ENCODE peak calls at places on chromosomes 12 and 14, in eight cellular contexts. One of them, this sample, is unnamed.
A peak's percentile ranks its signal among the peaks of the same experiment; 100 is the strongest.

GRCh38 chr14:101959277-101959676 is 5.1 kb upstream of the DYNC1H1 start:
- DNase-seq in T-cell: no peak
- DNase-seq in NCI-H524 treated with DMSO at 0.1 percent for 48 hours: no peak
- DNase-seq in fibroblast of mammary gland: peak; percentile 37
- DNase-seq in naive thymus-derived CD4-positive, alpha-beta T cell: no peak
- DNase-seq in A549: no peak
- DNase-seq in activated CD8-positive, alpha-beta memory T cell treated with anti-CD3 and anti-CD28 coated beads for 1 hour: no peak
- DNase-seq in EL: no peak
- DNase-seq in this sample: no peak

GRCh38 chr12:71477609-71478008 is 38.0 kb downstream of the LGR5 start:
- DNase-seq in T-cell: no peak
- DNase-seq in NCI-H524 treated with DMSO at 0.1 percent for 48 hours: no peak
- DNase-seq in fibroblast of mammary gland: no peak
- DNase-seq in naive thymus-derived CD4-positive, alpha-beta T cell: no peak
- DNase-seq in A549: no peak
- DNase-seq in activated CD8-positive, alpha-beta memory T cell treated with anti-CD3 and anti-CD28 coated beads for 1 hour: no peak
- DNase-seq in EL: peak; percentile 7
- DNase-seq in this sample: no peak

GRCh38 chr12:67651380-67651695 is 2.8 kb downstream of the DYRK2 start:
- DNase-seq in T-cell: peak; percentile 29
- DNase-seq in NCI-H524 treated with DMSO at 0.1 percent for 48 hours: no peak
- DNase-seq in fibroblast of mammary gland: peak; percentile 62
- DNase-seq in naive thymus-derived CD4-positive, alpha-beta T cell: peak; percentile 51
- DNase-seq in A549: peak; percentile 18
- DNase-seq in activated CD8-positive, alpha-beta memory T cell treated with anti-CD3 and anti-CD28 coated beads for 1 hour: no peak
- DNase-seq in EL: peak; percentile 53
- DNase-seq in this sample: no peak

GRCh38 chr12:6841139-6841515 is 402 bp downstream of the GNB3 start:
- DNase-seq in T-cell: no peak
- DNase-seq in NCI-H524 treated with DMSO at 0.1 percent for 48 hours: no peak
- DNase-seq in fibroblast of mammary gland: no peak
- DNase-seq in naive thymus-derived CD4-positive, alpha-beta T cell: no peak
- DNase-seq in A549: no peak
- DNase-seq in activated CD8-positive, alpha-beta memory T cell treated with anti-CD3 and anti-CD28 coated beads for 1 hour: no peak
- DNase-seq in EL: no peak
- DNase-seq in this sample: no peak

GRCh38 chr12:32533971-32534590 is 134.7 kb downstream of the FGD4 start:
- DNase-seq in T-cell: no peak
- DNase-seq in NCI-H524 treated with DMSO at 0.1 percent for 48 hours: no peak
- DNase-seq in fibroblast of mammary gland: peak; percentile 97
- DNase-seq in naive thymus-derived CD4-positive, alpha-beta T cell: no peak
- DNase-seq in A549: peak; percentile 61
- DNase-seq in activated CD8-positive, alpha-beta memory T cell treated with anti-CD3 and anti-CD28 coated beads for 1 hour: no peak
- DNase-seq in EL: peak; percentile 93
- DNase-seq in this sample: peak; percentile 27

GRCh38 chr12:103093499-103094106 is 136.1 kb downstream of the ASCL1 start:
- DNase-seq in T-cell: no peak
- DNase-seq in NCI-H524 treated with DMSO at 0.1 percent for 48 hours: no peak
- DNase-seq in fibroblast of mammary gland: no peak
- DNase-seq in naive thymus-derived CD4-positive, alpha-beta T cell: no peak
- DNase-seq in A549: no peak
- DNase-seq in activated CD8-positive, alpha-beta memory T cell treated with anti-CD3 and anti-CD28 coated beads for 1 hour: no peak
- DNase-seq in EL: no peak
- DNase-seq in this sample: no peak

GRCh38 chr14:39912192-39913100 is 480.2 kb upstream of the FBXO33 start:
- DNase-seq in T-cell: no peak
- DNase-seq in NCI-H524 treated with DMSO at 0.1 percent for 48 hours: no peak
- DNase-seq in fibroblast of mammary gland: no peak
- DNase-seq in naive thymus-derived CD4-positive, alpha-beta T cell: no peak
- DNase-seq in A549: no peak
- DNase-seq in activated CD8-positive, alpha-beta memory T cell treated with anti-CD3 and anti-CD28 coated beads for 1 hour: no peak
- DNase-seq in EL: no peak
- DNase-seq in this sample: no peak

GRCh38 chr14:90715993-90716392 is 100.2 kb downstream of the TTC7B start:
- DNase-seq in T-cell: no peak
- DNase-seq in NCI-H524 treated with DMSO at 0.1 percent for 48 hours: no peak
- DNase-seq in fibroblast of mammary gland: no peak
- DNase-seq in naive thymus-derived CD4-positive, alpha-beta T cell: no peak
- DNase-seq in A549: no peak
- DNase-seq in activated CD8-positive, alpha-beta memory T cell treated with anti-CD3 and anti-CD28 coated beads for 1 hour: no peak
- DNase-seq in EL: no peak
- DNase-seq in this sample: no peak

GRCh38 chr12:124995200-124995961 is 1.9 kb downstream of the BRI3BP start:
- DNase-seq in T-cell: no peak
- DNase-seq in NCI-H524 treated with DMSO at 0.1 percent for 48 hours: no peak
- DNase-seq in fibroblast of mammary gland: no peak
- DNase-seq in naive thymus-derived CD4-positive, alpha-beta T cell: no peak
- DNase-seq in A549: no peak
- DNase-seq in activated CD8-positive, alpha-beta memory T cell treated with anti-CD3 and anti-CD28 coated beads for 1 hour: no peak
- DNase-seq in EL: no peak
- DNase-seq in this sample: no peak

GRCh38 chr14:75570797-75571196 is 7.6 kb upstream of the FLVCR2 start:
- DNase-seq in T-cell: no peak
- DNase-seq in NCI-H524 treated with DMSO at 0.1 percent for 48 hours: no peak
- DNase-seq in fibroblast of mammary gland: no peak
- DNase-seq in naive thymus-derived CD4-positive, alpha-beta T cell: no peak
- DNase-seq in A549: no peak
- DNase-seq in activated CD8-positive, alpha-beta memory T cell treated with anti-CD3 and anti-CD28 coated beads for 1 hour: no peak
- DNase-seq in EL: no peak
- DNase-seq in this sample: no peak

GRCh38 chr12:77537648-77538047 is 293.0 kb upstream of the NAV3 start:
- DNase-seq in T-cell: no peak
- DNase-seq in NCI-H524 treated with DMSO at 0.1 percent for 48 hours: no peak
- DNase-seq in fibroblast of mammary gland: peak; percentile 57
- DNase-seq in naive thymus-derived CD4-positive, alpha-beta T cell: no peak
- DNase-seq in A549: no peak
- DNase-seq in activated CD8-positive, alpha-beta memory T cell treated with anti-CD3 and anti-CD28 coated beads for 1 hour: no peak
- DNase-seq in EL: no peak
- DNase-seq in this sample: no peak

GRCh38 chr12:124718458-124718857 is 145.2 kb downstream of the SCARB1 start:
- DNase-seq in T-cell: no peak
- DNase-seq in NCI-H524 treated with DMSO at 0.1 percent for 48 hours: no peak
- DNase-seq in fibroblast of mammary gland: no peak
- DNase-seq in naive thymus-derived CD4-positive, alpha-beta T cell: no peak
- DNase-seq in A549: no peak
- DNase-seq in activated CD8-positive, alpha-beta memory T cell treated with anti-CD3 and anti-CD28 coated beads for 1 hour: no peak
- DNase-seq in EL: no peak
- DNase-seq in this sample: no peak

GRCh38 chr14:26589998-26590397 is 7.8 kb downstream of the NOVA1 start:
- DNase-seq in T-cell: no peak
- DNase-seq in NCI-H524 treated with DMSO at 0.1 percent for 48 hours: no peak
- DNase-seq in fibroblast of mammary gland: no peak
- DNase-seq in naive thymus-derived CD4-positive, alpha-beta T cell: no peak
- DNase-seq in A549: no peak
- DNase-seq in activated CD8-positive, alpha-beta memory T cell treated with anti-CD3 and anti-CD28 coated beads for 1 hour: no peak
- DNase-seq in EL: no peak
- DNase-seq in this sample: no peak

GRCh38 chr14:55425091-55425490 is 13.5 kb upstream of the ATG14 start:
- DNase-seq in T-cell: no peak
- DNase-seq in NCI-H524 treated with DMSO at 0.1 percent for 48 hours: no peak
- DNase-seq in fibroblast of mammary gland: no peak
- DNase-seq in naive thymus-derived CD4-positive, alpha-beta T cell: no peak
- DNase-seq in A549: no peak
- DNase-seq in activated CD8-positive, alpha-beta memory T cell treated with anti-CD3 and anti-CD28 coated beads for 1 hour: no peak
- DNase-seq in EL: peak; percentile 15
- DNase-seq in this sample: no peak

GRCh38 chr12:119679081-119679480 is 11.1 kb downstream of the PRKAB1 start:
- DNase-seq in T-cell: no peak
- DNase-seq in NCI-H524 treated with DMSO at 0.1 percent for 48 hours: no peak
- DNase-seq in fibroblast of mammary gland: no peak
- DNase-seq in naive thymus-derived CD4-positive, alpha-beta T cell: no peak
- DNase-seq in A549: no peak
- DNase-seq in activated CD8-positive, alpha-beta memory T cell treated with anti-CD3 and anti-CD28 coated beads for 1 hour: no peak
- DNase-seq in EL: no peak
- DNase-seq in this sample: no peak

GRCh38 chr14:95359974-95360826 is 40.5 kb upstream of the CLMN start:
- DNase-seq in T-cell: no peak
- DNase-seq in NCI-H524 treated with DMSO at 0.1 percent for 48 hours: no peak
- DNase-seq in fibroblast of mammary gland: no peak
- DNase-seq in naive thymus-derived CD4-positive, alpha-beta T cell: no peak
- DNase-seq in A549: no peak
- DNase-seq in activated CD8-positive, alpha-beta memory T cell treated with anti-CD3 and anti-CD28 coated beads for 1 hour: no peak
- DNase-seq in EL: no peak
- DNase-seq in this sample: peak; percentile 42

GRCh38 chr12:63795032-63795687 is 15.5 kb downstream of the RXYLT1 start:
- DNase-seq in T-cell: no peak
- DNase-seq in NCI-H524 treated with DMSO at 0.1 percent for 48 hours: no peak
- DNase-seq in fibroblast of mammary gland: no peak
- DNase-seq in naive thymus-derived CD4-positive, alpha-beta T cell: no peak
- DNase-seq in A549: no peak
- DNase-seq in activated CD8-positive, alpha-beta memory T cell treated with anti-CD3 and anti-CD28 coated beads for 1 hour: no peak
- DNase-seq in EL: no peak
- DNase-seq in this sample: no peak

GRCh38 chr12:121162384-121162783 is 29.7 kb downstream of the P2RX7 start:
- DNase-seq in T-cell: no peak
- DNase-seq in NCI-H524 treated with DMSO at 0.1 percent for 48 hours: no peak
- DNase-seq in fibroblast of mammary gland: no peak
- DNase-seq in naive thymus-derived CD4-positive, alpha-beta T cell: no peak
- DNase-seq in A549: no peak
- DNase-seq in activated CD8-positive, alpha-beta memory T cell treated with anti-CD3 and anti-CD28 coated beads for 1 hour: no peak
- DNase-seq in EL: no peak
- DNase-seq in this sample: no peak

GRCh38 chr12:54428050-54429013 is 9.3 kb upstream of the ITGA5 start:
- DNase-seq in T-cell: no peak
- DNase-seq in NCI-H524 treated with DMSO at 0.1 percent for 48 hours: no peak
- DNase-seq in fibroblast of mammary gland: peak; percentile 97
- DNase-seq in naive thymus-derived CD4-positive, alpha-beta T cell: no peak
- DNase-seq in A549: no peak
- DNase-seq in activated CD8-positive, alpha-beta memory T cell treated with anti-CD3 and anti-CD28 coated beads for 1 hour: no peak
- DNase-seq in EL: peak; percentile 93
- DNase-seq in this sample: no peak

GRCh38 chr12:72330291-72330690 is 58.1 kb downstream of the TRHDE start:
- DNase-seq in T-cell: no peak
- DNase-seq in NCI-H524 treated with DMSO at 0.1 percent for 48 hours: no peak
- DNase-seq in fibroblast of mammary gland: peak; percentile 0
- DNase-seq in naive thymus-derived CD4-positive, alpha-beta T cell: no peak
- DNase-seq in A549: no peak
- DNase-seq in activated CD8-positive, alpha-beta memory T cell treated with anti-CD3 and anti-CD28 coated beads for 1 hour: no peak
- DNase-seq in EL: peak; percentile 72
- DNase-seq in this sample: no peak

GRCh38 chr12:77493769-77494168 is 336.9 kb upstream of the NAV3 start:
- DNase-seq in T-cell: no peak
- DNase-seq in NCI-H524 treated with DMSO at 0.1 percent for 48 hours: no peak
- DNase-seq in fibroblast of mammary gland: peak; percentile 1
- DNase-seq in naive thymus-derived CD4-positive, alpha-beta T cell: no peak
- DNase-seq in A549: no peak
- DNase-seq in activated CD8-positive, alpha-beta memory T cell treated with anti-CD3 and anti-CD28 coated beads for 1 hour: no peak
- DNase-seq in EL: no peak
- DNase-seq in this sample: no peak

GRCh38 chr14:102732924-102733323 is 44.3 kb upstream of the TRAF3 start:
- DNase-seq in T-cell: no peak
- DNase-seq in NCI-H524 treated with DMSO at 0.1 percent for 48 hours: no peak
- DNase-seq in fibroblast of mammary gland: no peak
- DNase-seq in naive thymus-derived CD4-positive, alpha-beta T cell: no peak
- DNase-seq in A549: no peak
- DNase-seq in activated CD8-positive, alpha-beta memory T cell treated with anti-CD3 and anti-CD28 coated beads for 1 hour: no peak
- DNase-seq in EL: no peak
- DNase-seq in this sample: no peak

GRCh38 chr14:92651106-92651792 is 97.2 kb downstream of the LGMN start:
- DNase-seq in T-cell: peak; percentile 90
- DNase-seq in NCI-H524 treated with DMSO at 0.1 percent for 48 hours: no peak
- DNase-seq in fibroblast of mammary gland: peak; percentile 75
- DNase-seq in naive thymus-derived CD4-positive, alpha-beta T cell: peak; percentile 82
- DNase-seq in A549: no peak
- DNase-seq in activated CD8-positive, alpha-beta memory T cell treated with anti-CD3 and anti-CD28 coated beads for 1 hour: peak; percentile 63
- DNase-seq in EL: no peak
- DNase-seq in this sample: no peak

GRCh38 chr14:100781952-100782351 is 44.0 kb upstream of the MEG3 start:
- DNase-seq in T-cell: no peak
- DNase-seq in NCI-H524 treated with DMSO at 0.1 percent for 48 hours: no peak
- DNase-seq in fibroblast of mammary gland: no peak
- DNase-seq in naive thymus-derived CD4-positive, alpha-beta T cell: no peak
- DNase-seq in A549: no peak
- DNase-seq in activated CD8-positive, alpha-beta memory T cell treated with anti-CD3 and anti-CD28 coated beads for 1 hour: no peak
- DNase-seq in EL: no peak
- DNase-seq in this sample: no peak

GRCh38 chr12:11688831-11689230 is 39.4 kb downstream of the ETV6 start:
- DNase-seq in T-cell: no peak
- DNase-seq in NCI-H524 treated with DMSO at 0.1 percent for 48 hours: no peak
- DNase-seq in fibroblast of mammary gland: peak; percentile 49
- DNase-seq in naive thymus-derived CD4-positive, alpha-beta T cell: no peak
- DNase-seq in A549: no peak
- DNase-seq in activated CD8-positive, alpha-beta memory T cell treated with anti-CD3 and anti-CD28 coated beads for 1 hour: no peak
- DNase-seq in EL: peak; percentile 8
- DNase-seq in this sample: no peak

GRCh38 chr12:88298014-88298682 is 156.0 kb downstream of the TMTC3 start:
- DNase-seq in T-cell: no peak
- DNase-seq in NCI-H524 treated with DMSO at 0.1 percent for 48 hours: no peak
- DNase-seq in fibroblast of mammary gland: peak; percentile 16
- DNase-seq in naive thymus-derived CD4-positive, alpha-beta T cell: no peak
- DNase-seq in A549: no peak
- DNase-seq in activated CD8-positive, alpha-beta memory T cell treated with anti-CD3 and anti-CD28 coated beads for 1 hour: no peak
- DNase-seq in EL: no peak
- DNase-seq in this sample: no peak

GRCh38 chr14:87522575-87522974 is 470.4 kb downstream of the GALC start:
- DNase-seq in T-cell: no peak
- DNase-seq in NCI-H524 treated with DMSO at 0.1 percent for 48 hours: peak; percentile 54
- DNase-seq in fibroblast of mammary gland: no peak
- DNase-seq in naive thymus-derived CD4-positive, alpha-beta T cell: no peak
- DNase-seq in A549: no peak
- DNase-seq in activated CD8-positive, alpha-beta memory T cell treated with anti-CD3 and anti-CD28 coated beads for 1 hour: no peak
- DNase-seq in EL: no peak
- DNase-seq in this sample: no peak

This sample was measured in progenitor cell of endocrine pancreas.